ENCODE peak calls at places on chromosomes 11 and 22, in six cellular contexts. F is WERI-Rb-1, C is foreskin keratinocyte, V is substantia nigra, Q is H9, W is HT-29. S is an unnamed sample.

GRCh38 chr11:128663824-128664223 is 30.0 kb upstream of the FLI1 start:
- DNase-seq in F (no peak), C (no peak), V (no peak), Q (no peak), W (no peak), S (no peak)

GRCh38 chr22:32781695-32782094 is 19.8 kb upstream of the TIMP3 start:
- DNase-seq in F (no peak), C (no peak), V (no peak), Q (no peak), W (no peak), S (no peak)

GRCh38 chr11:128881221-128881620 is 9.9 kb upstream of the KCNJ5 start:
- DNase-seq in F (no peak), C (no peak), V (no peak), Q (no peak), W (no peak), S (no peak)

GRCh38 chr11:67675058-67675747 is 780 bp upstream of the ALDH3B2 start:
- DNase-seq in F (no peak), C (no peak), V (no peak), Q (no peak), W (no peak), S (no peak)

GRCh38 chr11:61730222-61730994 is 22.0 kb upstream of the MYRF start:
- DNase-seq in F (no peak), C (peak; percentile 67), V (no peak), Q (no peak), W (peak; percentile 85), S (no peak)

GRCh38 chr11:46383404-46383758 is 1.9 kb downstream of the MDK start:
- DNase-seq in F (no peak), C (no peak), V (no peak), Q (no peak), W (no peak), S (no peak)

GRCh38 chr11:119323532-119324033 is 6.7 kb upstream of the MCAM start:
- DNase-seq in F (peak; percentile 90), C (no peak), V (peak; percentile 65), Q (peak; percentile 82), W (peak; percentile 90), S (no peak)

GRCh38 chr11:63670738-63671321 is 346 bp downstream of the ATL3 start:
- DNase-seq in F (no peak), C (no peak), V (peak; percentile 57), Q (peak; percentile 45), W (peak; percentile 84), S (peak; percentile 69)

GRCh38 chr11:3015796-3016195 is 23.7 kb upstream of the NAP1L4 start:
- DNase-seq in F (no peak), C (no peak), V (no peak), Q (no peak), W (no peak), S (no peak)

GRCh38 chr11:134244593-134244992 is 8.6 kb downstream of the THYN1 start:
- DNase-seq in F (no peak), C (no peak), V (no peak), Q (peak; percentile 41), W (peak; percentile 69), S (no peak)

GRCh38 chr22:32829451-32829851 is 27.9 kb downstream of the TIMP3 start:
- DNase-seq in F (no peak), C (no peak), V (peak; percentile 43), Q (no peak), W (no peak), S (no peak)

GRCh38 chr11:10122337-10123197 is 171.5 kb downstream of the SBF2 start:
- DNase-seq in F (no peak), C (peak; percentile 98), V (no peak), Q (no peak), W (peak; percentile 49), S (peak; percentile 67)

GRCh38 chr11:117535201-117535869 is 207.7 kb downstream of the CEP164 start:
- DNase-seq in F (no peak), C (no peak), V (peak; percentile 79), Q (no peak), W (peak; percentile 55), S (no peak)

GRCh38 chr11:118918686-118919280 is 6.9 kb downstream of the BCL9L start:
- DNase-seq in F (no peak), C (no peak), V (no peak), Q (no peak), W (no peak), S (peak; percentile 29)

GRCh38 chr11:110249066-110249465 is 47.3 kb downstream of the RDX start:
- DNase-seq in F (no peak), C (no peak), V (no peak), Q (no peak), W (peak; percentile 31), S (peak; percentile 7)

GRCh38 chr11:32671051-32671450 is 87.4 kb downstream of the EIF3M start:
- DNase-seq in F (no peak), C (no peak), V (no peak), Q (no peak), W (no peak), S (no peak)

GRCh38 chr11:16779436-16779835 is 41.0 kb downstream of the C11orf58 start:
- DNase-seq in F (no peak), C (no peak), V (no peak), Q (peak; percentile 69), W (no peak), S (no peak)

GRCh38 chr11:64794526-64794925 is 8.5 kb downstream of the MAP4K2 start:
- DNase-seq in F (no peak), C (no peak), V (no peak), Q (no peak), W (no peak), S (no peak)

GRCh38 chr11:71484248-71485062 is 31.5 kb downstream of the NADSYN1 start:
- DNase-seq in F (no peak), C (no peak), V (no peak), Q (no peak), W (no peak), S (no peak)

GRCh38 chr22:39489094-39490068 is 12.7 kb upstream of the MIEF1 start:
- DNase-seq in F (no peak), C (no peak), V (no peak), Q (no peak), W (no peak), S (no peak)

GRCh38 chr22:48897638-48897954 is 930.1 kb downstream of the BRD1 start:
- DNase-seq in F (no peak), C (no peak), V (no peak), Q (peak; percentile 19), W (no peak), S (no peak)

GRCh38 chr11:105673089-105673488 is 63.2 kb downstream of the GRIA4 start:
- DNase-seq in F (no peak), C (peak; percentile 13), V (no peak), Q (peak; percentile 44), W (peak; percentile 76), S (peak; percentile 72)

GRCh38 chr11:85875505-85875904 is 20.3 kb downstream of the CCDC83 start:
- DNase-seq in F (no peak), C (peak; percentile 37), V (no peak), Q (no peak), W (no peak), S (no peak)

GRCh38 chr11:126669416-126669815 is 313.9 kb downstream of the ST3GAL4 start:
- DNase-seq in F (no peak), C (no peak), V (no peak), Q (no peak), W (no peak), S (no peak)

GRCh38 chr11:110984147-110984546 is 261.4 kb upstream of the POU2AF2 start:
- DNase-seq in F (no peak), C (no peak), V (no peak), Q (no peak), W (peak; percentile 64), S (no peak)

GRCh38 chr11:13210424-13210823 is 67.2 kb upstream of the BMAL1 start:
- DNase-seq in F (peak; percentile 69), C (no peak), V (peak; percentile 33), Q (peak; percentile 79), W (peak; percentile 88), S (peak; percentile 55)

S was measured in dermis microvascular lymphatic vessel endothelial cell.